ENCODE peak calls at places on chromosomes 1 and 21, in four cellular contexts. One of them, this sample, is unnamed.
A peak's percentile ranks its signal among the peaks of the same experiment; 100 is the strongest.

GRCh38 chr1:238581332-238581731 is 690.6 kb upstream of the ZP4 start:
- DNase-seq in GM23338: no peak
- DNase-seq in cardiac fibroblast: peak; percentile 26
- DNase-seq in left ventricle myocardium inferior: no peak
- DNase-seq in this sample: no peak

GRCh38 chr1:61741682-61742619 is at the start of gene PATJ:
- DNase-seq in left ventricle myocardium inferior: peak; percentile 48
- DNase-seq in GM23338: peak; percentile 93
- DNase-seq in cardiac fibroblast: no peak
- DNase-seq in this sample: peak; percentile 7

GRCh38 chr1:14659913-14660312 is 61.4 kb downstream of the KAZN start:
- DNase-seq in cardiac fibroblast: no peak
- DNase-seq in GM23338: no peak
- DNase-seq in left ventricle myocardium inferior: no peak
- DNase-seq in this sample: no peak

GRCh38 chr1:29823536-29823935 is 587.2 kb downstream of the PTPRU start:
- DNase-seq in cardiac fibroblast: no peak
- DNase-seq in left ventricle myocardium inferior: no peak
- DNase-seq in GM23338: no peak
- DNase-seq in this sample: no peak

GRCh38 chr1:30315185-30315960 is 408.0 kb downstream of the MATN1 start:
- DNase-seq in GM23338: peak; percentile 10
- DNase-seq in left ventricle myocardium inferior: no peak
- DNase-seq in cardiac fibroblast: no peak
- DNase-seq in this sample: no peak

GRCh38 chr1:89806612-89807011 is 14.2 kb upstream of the LRRC8D start:
- DNase-seq in GM23338: no peak
- DNase-seq in left ventricle myocardium inferior: no peak
- DNase-seq in cardiac fibroblast: no peak
- DNase-seq in this sample: no peak

GRCh38 chr1:111716371-111716770 is 22.8 kb downstream of the INKA2 start:
- DNase-seq in cardiac fibroblast: no peak
- DNase-seq in GM23338: no peak
- DNase-seq in left ventricle myocardium inferior: no peak
- DNase-seq in this sample: no peak

GRCh38 chr1:2950926-2951305 is 70.4 kb upstream of the ACTRT2 start:
- DNase-seq in left ventricle myocardium inferior: peak; percentile 2
- DNase-seq in cardiac fibroblast: no peak
- DNase-seq in GM23338: no peak
- DNase-seq in this sample: no peak

GRCh38 chr1:221576268-221576667 is 165.6 kb downstream of the DUSP10 start:
- DNase-seq in left ventricle myocardium inferior: no peak
- DNase-seq in cardiac fibroblast: peak; percentile 55
- DNase-seq in GM23338: peak; percentile 13
- DNase-seq in this sample: peak; percentile 37

GRCh38 chr1:18653375-18653774 is 22.7 kb downstream of the PAX7 start:
- DNase-seq in GM23338: no peak
- DNase-seq in cardiac fibroblast: no peak
- DNase-seq in left ventricle myocardium inferior: no peak
- DNase-seq in this sample: no peak

GRCh38 chr1:163747261-163747660 is 425.5 kb downstream of the NUF2 start:
- DNase-seq in GM23338: peak; percentile 3
- DNase-seq in cardiac fibroblast: no peak
- DNase-seq in left ventricle myocardium inferior: no peak
- DNase-seq in this sample: no peak

GRCh38 chr1:209667103-209667502 is 8.1 kb upstream of the G0S2 start:
- DNase-seq in left ventricle myocardium inferior: no peak
- DNase-seq in GM23338: no peak
- DNase-seq in cardiac fibroblast: no peak
- DNase-seq in this sample: no peak

GRCh38 chr1:8495928-8496401 is 178.1 kb downstream of the SLC45A1 start:
- DNase-seq in GM23338: no peak
- DNase-seq in left ventricle myocardium inferior: no peak
- DNase-seq in cardiac fibroblast: no peak
- DNase-seq in this sample: no peak

GRCh38 chr1:51792864-51793263 is 85.7 kb downstream of the NRDC start:
- DNase-seq in left ventricle myocardium inferior: no peak
- DNase-seq in GM23338: no peak
- DNase-seq in cardiac fibroblast: peak; percentile 69
- DNase-seq in this sample: peak; percentile 54

GRCh38 chr1:41891403-41891896 is 27.3 kb downstream of the HIVEP3 start:
- DNase-seq in left ventricle myocardium inferior: no peak
- DNase-seq in GM23338: peak; percentile 44
- DNase-seq in cardiac fibroblast: peak; percentile 58
- DNase-seq in this sample: peak; percentile 57

GRCh38 chr1:78492376-78492950 is 1.7 kb downstream of the PTGFR start:
- DNase-seq in GM23338: no peak
- DNase-seq in cardiac fibroblast: peak; percentile 13
- DNase-seq in left ventricle myocardium inferior: no peak
- DNase-seq in this sample: no peak

GRCh38 chr1:201119206-201119814 is 7.1 kb upstream of the CACNA1S start:
- DNase-seq in GM23338: peak; percentile 87
- DNase-seq in left ventricle myocardium inferior: no peak
- DNase-seq in cardiac fibroblast: peak; percentile 56
- DNase-seq in this sample: peak; percentile 48

GRCh38 chr1:156652131-156652991 is 10.4 kb downstream of the BCAN start:
- DNase-seq in cardiac fibroblast: peak; percentile 48
- DNase-seq in GM23338: peak; percentile 93
- DNase-seq in left ventricle myocardium inferior: no peak
- DNase-seq in this sample: peak; percentile 62

GRCh38 chr1:149899460-149900284 is at the start of gene BOLA1:
- DNase-seq in left ventricle myocardium inferior: peak; percentile 94
- DNase-seq in GM23338: peak; percentile 99
- DNase-seq in cardiac fibroblast: peak; percentile 93
- DNase-seq in this sample: peak; percentile 90

GRCh38 chr1:196444628-196445027 is 163.6 kb downstream of the KCNT2 start:
- DNase-seq in left ventricle myocardium inferior: no peak
- DNase-seq in cardiac fibroblast: no peak
- DNase-seq in GM23338: no peak
- DNase-seq in this sample: no peak

GRCh38 chr21:34661848-34662247 is 6.9 kb upstream of the CLIC6 start:
- DNase-seq in left ventricle myocardium inferior: no peak
- DNase-seq in cardiac fibroblast: no peak
- DNase-seq in GM23338: no peak
- DNase-seq in this sample: no peak

GRCh38 chr1:25519624-25520023 is 23.8 kb upstream of the LDLRAP1 start:
- DNase-seq in cardiac fibroblast: peak; percentile 86
- DNase-seq in left ventricle myocardium inferior: no peak
- DNase-seq in GM23338: no peak
- DNase-seq in this sample: peak; percentile 47

GRCh38 chr1:235319255-235319654 is 8.7 kb downstream of the ARID4B start:
- DNase-seq in GM23338: no peak
- DNase-seq in cardiac fibroblast: no peak
- DNase-seq in left ventricle myocardium inferior: no peak
- DNase-seq in this sample: no peak

GRCh38 chr1:172255223-172255560 is 165.3 kb upstream of the C1orf105 start:
- DNase-seq in cardiac fibroblast: no peak
- DNase-seq in left ventricle myocardium inferior: no peak
- DNase-seq in GM23338: peak; percentile 6
- DNase-seq in this sample: no peak

GRCh38 chr1:237411621-237412020 is 369.6 kb downstream of the RYR2 start:
- DNase-seq in left ventricle myocardium inferior: no peak
- DNase-seq in GM23338: no peak
- DNase-seq in cardiac fibroblast: no peak
- DNase-seq in this sample: no peak

GRCh38 chr1:240712014-240712731 is 100.2 kb upstream of the GREM2 start:
- DNase-seq in left ventricle myocardium inferior: no peak
- DNase-seq in GM23338: no peak
- DNase-seq in cardiac fibroblast: no peak
- DNase-seq in this sample: no peak

GRCh38 chr1:191851799-191852595 is 306.3 kb upstream of the RGS18 start:
- DNase-seq in cardiac fibroblast: peak; percentile 9
- DNase-seq in left ventricle myocardium inferior: no peak
- DNase-seq in GM23338: no peak
- DNase-seq in this sample: peak; percentile 45

GRCh38 chr1:185789846-185790735 is 55.9 kb downstream of the HMCN1 start:
- DNase-seq in cardiac fibroblast: peak; percentile 68
- DNase-seq in left ventricle myocardium inferior: no peak
- DNase-seq in GM23338: no peak
- DNase-seq in this sample: peak; percentile 79

GRCh38 chr1:67686272-67687197 is 1.5 kb downstream of the GADD45A start:
- DNase-seq in left ventricle myocardium inferior: peak; percentile 69
- DNase-seq in cardiac fibroblast: peak; percentile 98
- DNase-seq in GM23338: peak; percentile 63
- DNase-seq in this sample: peak; percentile 99

GRCh38 chr21:42731264-42732032 is 78.0 kb downstream of the PDE9A start:
- DNase-seq in cardiac fibroblast: no peak
- DNase-seq in left ventricle myocardium inferior: no peak
- DNase-seq in GM23338: no peak
- DNase-seq in this sample: no peak

GRCh38 chr1:180116964-180117763 is 37.5 kb upstream of the QSOX1 start:
- DNase-seq in GM23338: no peak
- DNase-seq in cardiac fibroblast: no peak
- DNase-seq in left ventricle myocardium inferior: peak; percentile 22
- DNase-seq in this sample: peak; percentile 73

GRCh38 chr1:6105218-6105679 is 59.6 kb downstream of the KCNAB2 start:
- DNase-seq in left ventricle myocardium inferior: no peak
- DNase-seq in cardiac fibroblast: no peak
- DNase-seq in GM23338: no peak
- DNase-seq in this sample: no peak

GRCh38 chr1:119159096-119159495 is 18.6 kb upstream of the WARS2 start:
- DNase-seq in left ventricle myocardium inferior: no peak
- DNase-seq in GM23338: no peak
- DNase-seq in cardiac fibroblast: peak; percentile 31
- DNase-seq in this sample: peak; percentile 68

GRCh38 chr1:5651964-5652751 is 340.1 kb downstream of the NPHP4 start:
- DNase-seq in cardiac fibroblast: no peak
- DNase-seq in GM23338: no peak
- DNase-seq in left ventricle myocardium inferior: no peak
- DNase-seq in this sample: no peak

GRCh38 chr1:206568256-206568655 is 44.0 kb downstream of the EIF2D start:
- DNase-seq in GM23338: no peak
- DNase-seq in left ventricle myocardium inferior: no peak
- DNase-seq in cardiac fibroblast: no peak
- DNase-seq in this sample: no peak

DNA sequence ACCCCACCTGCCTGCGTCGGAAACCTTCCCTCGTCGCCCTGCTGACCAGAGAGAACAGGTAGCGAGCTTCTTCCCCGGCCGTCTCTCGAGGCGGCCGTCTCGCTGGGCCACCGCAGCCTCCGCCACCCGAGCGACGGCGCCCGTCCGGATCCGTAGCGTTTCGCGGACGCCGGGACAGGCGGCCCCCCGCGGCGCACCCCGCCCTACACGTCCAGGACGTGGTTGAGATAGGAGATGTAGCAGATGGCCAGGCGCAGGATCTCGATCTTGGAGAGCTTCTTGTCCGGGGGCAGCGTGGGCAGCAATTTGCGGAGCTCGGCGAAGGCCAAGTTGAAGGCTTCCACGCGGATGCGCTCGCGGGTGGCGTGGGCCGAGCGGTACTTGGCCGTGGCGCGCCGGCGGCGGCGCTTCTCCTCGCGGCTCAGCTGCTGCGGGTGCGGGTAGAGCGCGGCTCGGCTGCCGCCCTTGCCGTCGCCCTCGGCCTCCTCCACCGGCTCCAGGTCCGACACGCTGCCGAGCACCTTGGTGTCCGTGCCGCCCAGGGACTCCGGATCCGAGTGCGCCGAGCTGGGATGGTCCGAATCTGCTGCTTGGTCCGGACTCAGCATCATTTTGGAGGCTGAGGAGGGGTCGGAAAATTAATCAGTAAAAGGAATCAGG is 3.0 kb downstream of the NHLH2 start:
- DNase-seq in left ventricle myocardium inferior: no peak
- DNase-seq in GM23338: peak; percentile 51
- DNase-seq in cardiac fibroblast: no peak
- DNase-seq in this sample: no peak
- H3K4me3 ChIP-seq in left ventricle myocardium inferior: peak overlapping the region; percentile 59
- H3K4me3 ChIP-seq in GM23338: peak overlapping the region; percentile 79
- H3K4me3 ChIP-seq in cardiac fibroblast: no peak overlapping the region
- H3K4me3 ChIP-seq in this sample: no peak overlapping the region

DNA sequence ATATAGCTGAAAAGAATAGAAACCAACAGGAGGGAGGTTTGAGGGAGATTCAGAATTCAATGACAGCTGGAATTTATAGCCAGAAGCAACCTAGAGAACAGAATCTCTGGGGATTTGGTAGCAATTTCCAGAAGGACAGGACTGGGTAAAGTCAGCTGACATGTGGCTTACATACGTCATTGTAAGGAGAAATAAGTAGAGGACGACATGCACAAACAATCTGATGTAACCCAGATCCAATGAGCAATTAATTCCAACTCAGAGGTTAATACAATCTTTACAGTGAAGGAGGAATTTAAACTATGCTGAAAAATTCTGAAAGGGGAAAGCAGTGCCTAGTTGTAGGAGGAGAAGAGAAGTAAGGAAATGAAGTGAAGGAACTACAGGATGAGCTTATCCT is 383.9 kb downstream of the PTBP2 start:
- DNase-seq in left ventricle myocardium inferior: no peak
- DNase-seq in GM23338: no peak
- DNase-seq in cardiac fibroblast: peak; percentile 25
- DNase-seq in this sample: no peak
- TF ChIP-seq CTCF in left ventricle myocardium inferior: no peak
- TF ChIP-seq CTCF in GM23338: no peak
- TF ChIP-seq CTCF in cardiac fibroblast: no peak
- TF ChIP-seq CTCF in this sample: no peak

GRCh38 chr1:21262282-21263051 is 27.8 kb downstream of the ECE1 start:
- DNase-seq in left ventricle myocardium inferior: peak; percentile 86
- DNase-seq in cardiac fibroblast: peak; percentile 96
- DNase-seq in GM23338: peak; percentile 59
- DNase-seq in this sample: peak; percentile 94
- H3K4me3 ChIP-seq in left ventricle myocardium inferior: peak overlapping the region; percentile 50
- H3K4me3 ChIP-seq in cardiac fibroblast: no peak overlapping the region
- H3K4me3 ChIP-seq in GM23338: no peak overlapping the region
- H3K4me3 ChIP-seq in this sample: no peak overlapping the region

DNA sequence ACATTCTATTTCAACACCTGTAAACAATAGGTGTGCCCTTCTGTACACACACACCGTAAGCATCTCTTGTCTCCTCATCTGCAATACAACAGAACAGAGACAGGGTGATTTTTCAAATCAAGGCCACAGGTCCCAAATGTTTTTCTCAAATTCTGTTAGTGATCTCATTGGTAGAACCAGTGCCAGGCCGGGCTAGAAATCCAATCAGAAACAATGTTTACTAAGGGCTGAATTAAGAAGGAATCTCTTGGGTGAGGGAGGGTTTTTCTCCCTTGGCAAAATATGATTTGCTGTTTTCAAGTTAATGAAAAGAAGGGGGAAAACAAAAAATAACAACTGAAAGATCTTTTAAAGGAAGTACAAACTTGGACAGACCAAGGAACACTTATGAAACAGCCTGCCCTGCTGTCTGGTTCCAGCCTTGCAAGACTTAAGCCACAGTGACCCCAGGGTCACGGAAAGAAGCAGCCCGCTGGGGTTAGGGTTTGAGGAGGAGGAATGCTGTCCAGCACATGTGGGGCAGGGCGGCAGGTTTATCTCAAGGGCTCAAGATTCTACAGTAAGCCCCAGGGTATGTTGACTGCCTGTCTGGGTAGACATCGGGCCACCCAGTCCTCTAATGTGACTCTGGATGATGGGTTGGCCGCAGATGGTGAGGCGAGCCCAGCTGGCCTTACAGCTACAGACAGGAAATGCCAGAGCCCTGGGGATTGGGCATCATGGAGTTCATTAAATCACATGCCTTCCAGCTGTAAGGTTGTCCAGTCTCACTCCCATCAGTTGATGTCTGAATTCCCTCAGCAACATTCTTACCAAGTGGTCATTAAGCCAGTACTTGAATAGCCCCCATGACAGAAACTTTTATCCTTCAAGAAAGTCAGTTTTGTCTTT is 73.3 kb upstream of the SLC44A3 start:
- DNase-seq in cardiac fibroblast: peak; percentile 60
- DNase-seq in GM23338: no peak
- DNase-seq in left ventricle myocardium inferior: no peak
- DNase-seq in this sample: no peak
- TF ChIP-seq CTCF in cardiac fibroblast: peak; percentile 5
- TF ChIP-seq CTCF in GM23338: no peak
- TF ChIP-seq CTCF in left ventricle myocardium inferior: no peak
- TF ChIP-seq CTCF in this sample: no peak

This sample was measured in fibroblast of pulmonary artery.